ENCODE peak calls at places on chromosomes 5 and 9, in ten cellular contexts. H is activated CD8-positive, alpha-beta memory T cell treated with anti-CD3 and anti-CD28 coated beads for 48 hours; Z is AG04450; M is iris pigment epithelial cell; L is NCI-H2081; P is HT1080; B is kidney epithelial cell; O is D721Med; F is activated gamma-delta T cell treated with Interleukin-2 at 50 U/mL for 16 hours; U is NCI-H1105 treated with DMSO at 0.1 percent for 48 hours. G is an unnamed sample.
A peak's percentile ranks its signal among the peaks of the same experiment; 100 is the strongest.

GRCh38 chr9:125374443-125375309 is 113.0 kb downstream of the GAPVD1 start:
- DNase-seq in H (peak; percentile 20), P (peak; percentile 43), B (peak; percentile 19), O (peak; percentile 76), M (peak; percentile 66), L (peak; percentile 78), F (peak; percentile 46), U (peak; percentile 78), Z (peak; percentile 49), G (peak; percentile 85)

GRCh38 chr5:126274396-126274795 is 148.8 kb upstream of the GRAMD2B start:
- DNase-seq in O (no peak), F (no peak), H (no peak), U (no peak), P (no peak), Z (no peak), B (no peak), M (no peak), L (peak; percentile 78), G (no peak)

GRCh38 chr5:138109463-138110265 is 25.8 kb downstream of the WNT8A start:
- DNase-seq in Z (no peak), H (no peak), U (no peak), M (no peak), P (peak; percentile 66), O (peak; percentile 57), B (peak; percentile 38), F (no peak), L (no peak), G (no peak)

GRCh38 chr5:154995679-154996078 is 17.9 kb upstream of the KIF4B start:
- DNase-seq in P (no peak), B (no peak), L (no peak), O (no peak), F (no peak), H (no peak), Z (no peak), U (no peak), M (no peak), G (no peak)

GRCh38 chr9:97320080-97320642 is 12.7 kb downstream of the CCDC180 start:
- DNase-seq in B (no peak), H (no peak), O (no peak), L (no peak), Z (no peak), P (no peak), U (no peak), M (no peak), F (no peak), G (no peak)

GRCh38 chr9:13023498-13023897 is 248.7 kb downstream of the LURAP1L start:
- DNase-seq in Z (no peak), H (no peak), O (no peak), P (peak; percentile 88), M (peak; percentile 67), B (no peak), F (no peak), L (no peak), U (no peak), G (no peak)

GRCh38 chr5:133827001-133827400 is 141.4 kb downstream of the C5orf15 start:
- DNase-seq in P (no peak), B (peak; percentile 42), F (no peak), Z (no peak), U (peak; percentile 92), M (no peak), O (no peak), H (no peak), L (peak; percentile 51), G (no peak)

GRCh38 chr5:159444441-159445082 is 114.3 kb upstream of the IL12B start:
- DNase-seq in U (peak; percentile 10), P (peak; percentile 74), Z (peak; percentile 23), O (peak; percentile 60), F (no peak), H (no peak), B (no peak), L (peak; percentile 7), M (peak; percentile 61), G (peak; percentile 76)

GRCh38 chr5:58615931-58616330 is 33.1 kb downstream of the RAB3C start:
- DNase-seq in H (no peak), L (no peak), Z (no peak), M (no peak), U (no peak), B (no peak), F (no peak), O (no peak), P (no peak), G (no peak)

GRCh38 chr5:149149942-149150341 is 8.6 kb downstream of the ABLIM3 start:
- DNase-seq in F (no peak), H (no peak), O (no peak), U (no peak), M (no peak), Z (no peak), L (no peak), P (no peak), B (no peak), G (peak; percentile 59)

GRCh38 chr5:178249191-178249989 is 16.8 kb upstream of the PHYKPL start:
- DNase-seq in L (no peak), F (peak; percentile 47), H (no peak), P (peak; percentile 24), U (no peak), B (no peak), M (peak; percentile 78), Z (no peak), O (no peak), G (no peak)

GRCh38 chr9:118529210-118529609 is 825.0 kb downstream of the TLR4 start:
- DNase-seq in U (no peak), H (no peak), Z (no peak), B (no peak), L (no peak), P (peak; percentile 77), O (no peak), F (no peak), M (peak; percentile 21), G (no peak)

G was measured in G401.